ENCODE peak calls at places on chromosomes 2 and 18, in five cellular contexts. S is NCI-H1417, V is NCI-H1092 treated with DMSO at 0.1 percent for 48 hours, Z is SJSA1, E is sigmoid colon. Y is an unnamed sample.

GRCh38 chr18:78731423-78732032 is 248.1 kb upstream of the SALL3 start:
- DNase-seq in S (no peak), V (no peak), E (no peak), Z (peak), Y (no peak)

GRCh38 chr2:213281156-213281555 is 3.1 kb upstream of the SPAG16 start:
- DNase-seq in S (no peak), V (no peak), E (no peak), Z (no peak), Y (no peak)

GRCh38 chr2:191065785-191066184 is 51.8 kb upstream of the STAT1 start:
- DNase-seq in V (no peak), E (no peak), Z (no peak), S (no peak), Y (no peak)

GRCh38 chr18:59142274-59142673 is 2.6 kb downstream of the SEC11C start:
- DNase-seq in V (peak), E (no peak), S (no peak), Z (no peak), Y (no peak)

GRCh38 chr2:144469788-144470187 is 50.1 kb downstream of the ZEB2 start:
- DNase-seq in S (peak), V (no peak), E (no peak), Z (no peak), Y (no peak)

GRCh38 chr18:8745355-8746014 is 40.1 kb downstream of the MTCL1 start:
- DNase-seq in Z (no peak), V (no peak), E (no peak), S (no peak), Y (peak)

GRCh38 chr18:42925036-42925435 is 190.4 kb downstream of the RIT2 start:
- DNase-seq in V (no peak), Z (no peak), E (no peak), S (no peak), Y (no peak)

GRCh38 chr2:42793314-42794270 is 1.2 kb upstream of the HAAO start:
- DNase-seq in V (no peak), E (no peak), S (no peak), Z (no peak), Y (no peak)

GRCh38 chr2:46879511-46879910 is 36.1 kb downstream of the MCFD2 start:
- DNase-seq in E (no peak), S (no peak), V (no peak), Z (no peak), Y (no peak)

GRCh38 chr18:72235422-72235821 is 308.7 kb downstream of the CBLN2 start:
- DNase-seq in E (no peak), V (peak), S (peak), Z (no peak), Y (no peak)

GRCh38 chr2:128448331-128449225 is 129.9 kb upstream of the HS6ST1 start:
- DNase-seq in Z (peak), S (no peak), V (no peak), E (peak), Y (no peak)

GRCh38 chr2:1717129-1717528 is 27.2 kb downstream of the PXDN start:
- DNase-seq in S (no peak), Z (peak), E (peak), V (no peak), Y (no peak)

GRCh38 chr2:240704651-240705050 is 13.0 kb downstream of the AQP12A start:
- DNase-seq in Z (no peak), E (no peak), V (no peak), S (no peak), Y (no peak)

GRCh38 chr2:231425811-231426703 is 30.5 kb downstream of the B3GNT7 start:
- DNase-seq in E (no peak), V (no peak), Z (peak), S (peak), Y (no peak)

GRCh38 chr2:42568431-42569115 is at the start of gene MTA3:
- DNase-seq in S (peak), Z (peak), V (peak), E (peak), Y (no peak)

GRCh38 chr2:15040429-15041084 is 408.0 kb downstream of the LRATD1 start:
- DNase-seq in V (peak), Z (no peak), E (no peak), S (no peak), Y (no peak)

GRCh38 chr18:72652990-72653593 is 109.0 kb upstream of the CBLN2 start:
- DNase-seq in S (peak), Z (no peak), E (no peak), V (peak), Y (no peak)

GRCh38 chr2:50596521-50596920 is 435.4 kb downstream of the NRXN1 start:
- DNase-seq in S (no peak), Z (no peak), V (no peak), E (no peak), Y (no peak)

GRCh38 chr2:240868286-240869108 is at the start of gene AGXT:
- DNase-seq in Z (peak), S (no peak), V (no peak), E (peak), Y (no peak)

GRCh38 chr2:75982750-75983149 is 272.0 kb upstream of the GCFC2 start:
- DNase-seq in S (no peak), V (no peak), Z (no peak), E (no peak), Y (no peak)

GRCh38 chr2:195343942-195344530 is 313.0 kb upstream of the SLC39A10 start:
- DNase-seq in V (no peak), S (no peak), Z (no peak), E (no peak), Y (no peak)

GRCh38 chr18:45678850-45679249 is 45.1 kb upstream of the SLC14A1 start:
- DNase-seq in V (no peak), S (no peak), E (no peak), Z (no peak), Y (no peak)

GRCh38 chr18:44704137-44704791 is 23.6 kb downstream of the SETBP1 start:
- DNase-seq in S (no peak), V (no peak), E (no peak), Z (no peak), Y (no peak)

GRCh38 chr2:75606851-75607798 is 39.5 kb upstream of the MRPL19 start:
- DNase-seq in S (no peak), E (no peak), V (no peak), Z (peak), Y (no peak)

GRCh38 chr2:1422716-1423285 is 9.5 kb downstream of the TPO start:
- DNase-seq in V (no peak), Z (peak), S (no peak), E (no peak), Y (no peak)

GRCh38 chr2:235043762-235044500 is 92.1 kb downstream of the SH3BP4 start:
- DNase-seq in E (no peak), S (no peak), V (no peak), Z (no peak), Y (no peak)

GRCh38 chr2:179818546-179818945 is 42.9 kb downstream of the ZNF385B start:
- DNase-seq in Z (no peak), S (no peak), V (no peak), E (no peak), Y (no peak)

GRCh38 chr18:49609416-49610284 is 47.8 kb downstream of the LIPG start:
- DNase-seq in E (no peak), V (no peak), S (no peak), Z (no peak), Y (no peak)

GRCh38 chr2:173653427-173653795 is 298.7 kb downstream of the CDCA7 start:
- DNase-seq in V (peak), E (no peak), S (no peak), Z (no peak), Y (no peak)

GRCh38 chr2:69755862-69756467 is 14.0 kb downstream of the ANXA4 start:
- DNase-seq in S (no peak), Z (no peak), E (no peak), V (no peak), Y (no peak)

GRCh38 chr18:36441872-36442271 is 144.4 kb downstream of the FHOD3 start:
- DNase-seq in Z (no peak), V (no peak), E (no peak), S (no peak), Y (no peak)

GRCh38 chr2:233037078-233037477 is 4.6 kb downstream of the NEU2 start:
- DNase-seq in Z (no peak), E (no peak), S (no peak), V (no peak), Y (no peak)

GRCh38 chr2:207423886-207424285 is 105.9 kb upstream of the CREB1 start:
- DNase-seq in Z (peak), E (no peak), V (no peak), S (no peak), Y (peak)

GRCh38 chr2:127220102-127220806 is at the start of gene CYP27C1:
- DNase-seq in E (no peak), V (no peak), Z (no peak), S (peak), Y (no peak)

Y was measured in AG04450.